ENCODE peak calls at places on chromosomes 2 and 18, in eight cellular contexts. One of them, this sample, is unnamed.

GRCh38 chr2:67652679-67653078 is 255.5 kb downstream of the ETAA1 start:
- DNase-seq in left ventricle myocardium inferior: no peak
- DNase-seq in fibroblast of the aortic adventitia: no peak
- DNase-seq in AG09309: no peak
- DNase-seq in WERI-Rb-1: no peak
- DNase-seq in CD8-positive, alpha-beta memory T cell: no peak
- DNase-seq in fibroblast of villous mesenchyme: no peak
- DNase-seq in K562: no peak
- DNase-seq in this sample: no peak

GRCh38 chr2:239193426-239193825 is 207.4 kb downstream of the HDAC4 start:
- DNase-seq in AG09309: no peak
- DNase-seq in CD8-positive, alpha-beta memory T cell: no peak
- DNase-seq in K562: no peak
- DNase-seq in WERI-Rb-1: no peak
- DNase-seq in left ventricle myocardium inferior: no peak
- DNase-seq in fibroblast of the aortic adventitia: no peak
- DNase-seq in fibroblast of villous mesenchyme: no peak
- DNase-seq in this sample: no peak

GRCh38 chr2:2688231-2688630 is 357.2 kb upstream of the MYT1L start:
- DNase-seq in AG09309: no peak
- DNase-seq in left ventricle myocardium inferior: no peak
- DNase-seq in CD8-positive, alpha-beta memory T cell: no peak
- DNase-seq in WERI-Rb-1: no peak
- DNase-seq in fibroblast of villous mesenchyme: no peak
- DNase-seq in fibroblast of the aortic adventitia: no peak
- DNase-seq in K562: no peak
- DNase-seq in this sample: no peak

GRCh38 chr2:239142806-239143205 is 258.0 kb downstream of the HDAC4 start:
- DNase-seq in K562: no peak
- DNase-seq in left ventricle myocardium inferior: no peak
- DNase-seq in CD8-positive, alpha-beta memory T cell: no peak
- DNase-seq in WERI-Rb-1: no peak
- DNase-seq in fibroblast of villous mesenchyme: no peak
- DNase-seq in AG09309: no peak
- DNase-seq in fibroblast of the aortic adventitia: no peak
- DNase-seq in this sample: peak

GRCh38 chr18:75073654-75074053 is 135.3 kb downstream of the PTGR3 start:
- DNase-seq in fibroblast of villous mesenchyme: no peak
- DNase-seq in fibroblast of the aortic adventitia: no peak
- DNase-seq in CD8-positive, alpha-beta memory T cell: no peak
- DNase-seq in WERI-Rb-1: no peak
- DNase-seq in AG09309: no peak
- DNase-seq in K562: no peak
- DNase-seq in left ventricle myocardium inferior: no peak
- DNase-seq in this sample: no peak

GRCh38 chr2:128613876-128614275 is 295.2 kb upstream of the HS6ST1 start:
- DNase-seq in fibroblast of the aortic adventitia: no peak
- DNase-seq in left ventricle myocardium inferior: no peak
- DNase-seq in CD8-positive, alpha-beta memory T cell: no peak
- DNase-seq in WERI-Rb-1: no peak
- DNase-seq in fibroblast of villous mesenchyme: no peak
- DNase-seq in AG09309: no peak
- DNase-seq in K562: no peak
- DNase-seq in this sample: no peak

GRCh38 chr2:152421521-152422367 is 86.8 kb downstream of the FMNL2 start:
- DNase-seq in fibroblast of the aortic adventitia: peak
- DNase-seq in K562: no peak
- DNase-seq in CD8-positive, alpha-beta memory T cell: no peak
- DNase-seq in WERI-Rb-1: no peak
- DNase-seq in AG09309: peak
- DNase-seq in fibroblast of villous mesenchyme: peak
- DNase-seq in left ventricle myocardium inferior: no peak
- DNase-seq in this sample: peak

GRCh38 chr2:55391615-55392242 is 27.9 kb downstream of the CCDC88A start:
- DNase-seq in CD8-positive, alpha-beta memory T cell: no peak
- DNase-seq in left ventricle myocardium inferior: no peak
- DNase-seq in fibroblast of the aortic adventitia: no peak
- DNase-seq in K562: no peak
- DNase-seq in AG09309: no peak
- DNase-seq in fibroblast of villous mesenchyme: no peak
- DNase-seq in WERI-Rb-1: no peak
- DNase-seq in this sample: no peak

GRCh38 chr2:8685697-8686358 is 4.0 kb downstream of the ID2 start:
- DNase-seq in AG09309: no peak
- DNase-seq in left ventricle myocardium inferior: peak
- DNase-seq in K562: peak
- DNase-seq in fibroblast of the aortic adventitia: peak
- DNase-seq in WERI-Rb-1: peak
- DNase-seq in fibroblast of villous mesenchyme: no peak
- DNase-seq in CD8-positive, alpha-beta memory T cell: peak
- DNase-seq in this sample: no peak

GRCh38 chr2:86372641-86373502 is 35.4 kb upstream of the REEP1 start:
- DNase-seq in fibroblast of the aortic adventitia: peak
- DNase-seq in AG09309: no peak
- DNase-seq in fibroblast of villous mesenchyme: peak
- DNase-seq in left ventricle myocardium inferior: no peak
- DNase-seq in K562: no peak
- DNase-seq in WERI-Rb-1: peak
- DNase-seq in CD8-positive, alpha-beta memory T cell: no peak
- DNase-seq in this sample: peak

GRCh38 chr2:223101340-223102039 is 49.5 kb downstream of the KCNE4 start:
- DNase-seq in fibroblast of the aortic adventitia: peak
- DNase-seq in K562: peak
- DNase-seq in CD8-positive, alpha-beta memory T cell: no peak
- DNase-seq in AG09309: no peak
- DNase-seq in fibroblast of villous mesenchyme: peak
- DNase-seq in WERI-Rb-1: peak
- DNase-seq in left ventricle myocardium inferior: no peak
- DNase-seq in this sample: peak

GRCh38 chr2:215565897-215566296 is 130.0 kb upstream of the FN1 start:
- DNase-seq in AG09309: no peak
- DNase-seq in CD8-positive, alpha-beta memory T cell: no peak
- DNase-seq in WERI-Rb-1: no peak
- DNase-seq in K562: no peak
- DNase-seq in fibroblast of villous mesenchyme: no peak
- DNase-seq in fibroblast of the aortic adventitia: no peak
- DNase-seq in left ventricle myocardium inferior: no peak
- DNase-seq in this sample: no peak

GRCh38 chr2:67057901-67058703 is 339.0 kb upstream of the ETAA1 start:
- DNase-seq in AG09309: peak
- DNase-seq in K562: no peak
- DNase-seq in WERI-Rb-1: no peak
- DNase-seq in left ventricle myocardium inferior: no peak
- DNase-seq in CD8-positive, alpha-beta memory T cell: no peak
- DNase-seq in fibroblast of villous mesenchyme: peak
- DNase-seq in fibroblast of the aortic adventitia: peak
- DNase-seq in this sample: peak

GRCh38 chr2:102251042-102251848 is 60.1 kb upstream of the IL1RL1 start:
- DNase-seq in AG09309: no peak
- DNase-seq in fibroblast of villous mesenchyme: no peak
- DNase-seq in WERI-Rb-1: no peak
- DNase-seq in CD8-positive, alpha-beta memory T cell: peak
- DNase-seq in left ventricle myocardium inferior: peak
- DNase-seq in fibroblast of the aortic adventitia: no peak
- DNase-seq in K562: peak
- DNase-seq in this sample: peak

GRCh38 chr2:18465979-18466378 is 94.5 kb downstream of the RDH14 start:
- DNase-seq in CD8-positive, alpha-beta memory T cell: no peak
- DNase-seq in fibroblast of villous mesenchyme: no peak
- DNase-seq in K562: no peak
- DNase-seq in AG09309: no peak
- DNase-seq in WERI-Rb-1: no peak
- DNase-seq in left ventricle myocardium inferior: no peak
- DNase-seq in fibroblast of the aortic adventitia: no peak
- DNase-seq in this sample: no peak

GRCh38 chr2:14756981-14757657 is 124.6 kb downstream of the LRATD1 start:
- DNase-seq in CD8-positive, alpha-beta memory T cell: no peak
- DNase-seq in WERI-Rb-1: no peak
- DNase-seq in fibroblast of villous mesenchyme: peak
- DNase-seq in K562: no peak
- DNase-seq in AG09309: peak
- DNase-seq in left ventricle myocardium inferior: no peak
- DNase-seq in fibroblast of the aortic adventitia: peak
- DNase-seq in this sample: peak

GRCh38 chr2:239035361-239035814 is 187.5 kb downstream of the TWIST2 start:
- DNase-seq in CD8-positive, alpha-beta memory T cell: peak
- DNase-seq in fibroblast of the aortic adventitia: no peak
- DNase-seq in fibroblast of villous mesenchyme: peak
- DNase-seq in left ventricle myocardium inferior: peak
- DNase-seq in AG09309: no peak
- DNase-seq in K562: peak
- DNase-seq in WERI-Rb-1: peak
- DNase-seq in this sample: no peak

GRCh38 chr2:73089270-73090030 is 17.9 kb upstream of the SFXN5 start:
- DNase-seq in fibroblast of the aortic adventitia: peak
- DNase-seq in K562: no peak
- DNase-seq in AG09309: peak
- DNase-seq in left ventricle myocardium inferior: peak
- DNase-seq in WERI-Rb-1: no peak
- DNase-seq in fibroblast of villous mesenchyme: peak
- DNase-seq in CD8-positive, alpha-beta memory T cell: no peak
- DNase-seq in this sample: peak

GRCh38 chr2:43347751-43348150 is 121.3 kb upstream of the ZFP36L2 start:
- DNase-seq in left ventricle myocardium inferior: no peak
- DNase-seq in AG09309: no peak
- DNase-seq in fibroblast of villous mesenchyme: peak
- DNase-seq in WERI-Rb-1: no peak
- DNase-seq in fibroblast of the aortic adventitia: no peak
- DNase-seq in CD8-positive, alpha-beta memory T cell: no peak
- DNase-seq in K562: no peak
- DNase-seq in this sample: no peak
- H3K4me3 ChIP-seq in left ventricle myocardium inferior: no peak
- H3K4me3 ChIP-seq in AG09309: no peak
- H3K4me3 ChIP-seq in fibroblast of villous mesenchyme: no peak
- H3K4me3 ChIP-seq in WERI-Rb-1: no peak
- H3K4me3 ChIP-seq in fibroblast of the aortic adventitia: no peak
- H3K4me3 ChIP-seq in CD8-positive, alpha-beta memory T cell: no peak
- H3K4me3 ChIP-seq in K562: no peak
- H3K4me3 ChIP-seq in this sample: no peak

GRCh38 chr18:23113576-23113975 is 21.7 kb upstream of the CABLES1 start:
- DNase-seq in left ventricle myocardium inferior: no peak
- DNase-seq in AG09309: no peak
- DNase-seq in fibroblast of villous mesenchyme: no peak
- DNase-seq in fibroblast of the aortic adventitia: no peak
- DNase-seq in K562: no peak
- DNase-seq in CD8-positive, alpha-beta memory T cell: no peak
- DNase-seq in WERI-Rb-1: no peak
- DNase-seq in this sample: peak

GRCh38 chr18:23115683-23116096 is 19.6 kb upstream of the CABLES1 start:
- DNase-seq in fibroblast of villous mesenchyme: peak
- DNase-seq in left ventricle myocardium inferior: no peak
- DNase-seq in fibroblast of the aortic adventitia: peak
- DNase-seq in CD8-positive, alpha-beta memory T cell: no peak
- DNase-seq in WERI-Rb-1: no peak
- DNase-seq in K562: no peak
- DNase-seq in AG09309: peak
- DNase-seq in this sample: peak

GRCh38 chr18:23114911-23115310 is 20.4 kb upstream of the CABLES1 start:
- DNase-seq in left ventricle myocardium inferior: no peak
- DNase-seq in fibroblast of villous mesenchyme: peak
- DNase-seq in fibroblast of the aortic adventitia: no peak
- DNase-seq in CD8-positive, alpha-beta memory T cell: no peak
- DNase-seq in K562: no peak
- DNase-seq in WERI-Rb-1: no peak
- DNase-seq in AG09309: no peak
- DNase-seq in this sample: no peak

GRCh38 chr18:23108496-23108895 is 26.8 kb upstream of the CABLES1 start:
- DNase-seq in K562: no peak
- DNase-seq in WERI-Rb-1: no peak
- DNase-seq in fibroblast of villous mesenchyme: no peak
- DNase-seq in AG09309: no peak
- DNase-seq in CD8-positive, alpha-beta memory T cell: no peak
- DNase-seq in fibroblast of the aortic adventitia: peak
- DNase-seq in left ventricle myocardium inferior: no peak
- DNase-seq in this sample: no peak

GRCh38 chr18:23114171-23114881 is 21.0 kb upstream of the CABLES1 start:
- DNase-seq in fibroblast of the aortic adventitia: no peak
- DNase-seq in CD8-positive, alpha-beta memory T cell: no peak
- DNase-seq in left ventricle myocardium inferior: no peak
- DNase-seq in WERI-Rb-1: no peak
- DNase-seq in AG09309: no peak
- DNase-seq in K562: no peak
- DNase-seq in fibroblast of villous mesenchyme: peak
- DNase-seq in this sample: no peak
- H3K4me3 ChIP-seq in fibroblast of the aortic adventitia: no peak
- H3K4me3 ChIP-seq in CD8-positive, alpha-beta memory T cell: no peak
- H3K4me3 ChIP-seq in left ventricle myocardium inferior: no peak
- H3K4me3 ChIP-seq in WERI-Rb-1: no peak
- H3K4me3 ChIP-seq in AG09309: no peak
- H3K4me3 ChIP-seq in K562: no peak
- H3K4me3 ChIP-seq in fibroblast of villous mesenchyme: no peak
- H3K4me3 ChIP-seq in this sample: no peak

DNA sequence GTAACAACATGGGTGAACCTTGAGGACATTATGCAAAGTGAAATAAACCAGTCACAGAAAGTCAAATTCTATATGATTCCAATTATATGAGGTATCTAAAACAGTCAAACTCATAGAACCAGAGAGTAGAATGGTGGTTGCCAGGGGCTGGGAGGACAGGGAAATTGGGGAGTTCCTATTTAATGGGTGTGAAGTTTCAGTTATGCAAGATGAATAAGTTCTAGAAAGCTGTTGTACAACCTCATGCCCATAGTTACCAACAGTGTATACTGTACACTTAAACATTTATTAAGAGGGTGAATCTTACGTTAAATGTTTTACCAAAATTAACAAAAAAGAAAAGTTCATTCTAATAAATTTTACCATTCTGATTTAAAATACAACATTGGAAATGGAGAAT is 92.7 kb upstream of the WDSUB1 start:
- DNase-seq in CD8-positive, alpha-beta memory T cell: no peak
- DNase-seq in AG09309: no peak
- DNase-seq in K562: no peak
- DNase-seq in fibroblast of the aortic adventitia: no peak
- DNase-seq in WERI-Rb-1: no peak
- DNase-seq in left ventricle myocardium inferior: no peak
- DNase-seq in fibroblast of villous mesenchyme: no peak
- DNase-seq in this sample: no peak
- H3K4me3 ChIP-seq in CD8-positive, alpha-beta memory T cell: no peak
- H3K4me3 ChIP-seq in AG09309: no peak
- H3K4me3 ChIP-seq in K562: no peak
- H3K4me3 ChIP-seq in fibroblast of the aortic adventitia: no peak
- H3K4me3 ChIP-seq in WERI-Rb-1: no peak
- H3K4me3 ChIP-seq in left ventricle myocardium inferior: no peak
- H3K4me3 ChIP-seq in fibroblast of villous mesenchyme: no peak
- H3K4me3 ChIP-seq in this sample: no peak

DNA sequence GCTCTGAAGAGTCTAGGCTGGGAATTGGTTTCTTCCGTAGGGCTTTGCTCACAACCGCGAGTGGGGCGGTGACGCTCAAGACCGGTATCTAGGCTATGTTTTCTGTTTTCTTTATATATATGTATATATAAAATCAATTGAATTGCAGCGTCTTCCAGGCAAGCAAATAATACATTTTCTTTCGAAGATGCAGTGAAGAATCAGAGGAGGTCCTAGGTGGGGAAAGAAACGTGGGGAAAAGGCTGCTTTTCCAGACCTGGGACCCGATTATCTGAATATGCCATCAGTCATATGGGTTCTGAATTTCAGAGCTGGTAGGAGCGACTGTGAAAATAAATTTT is 714 bp upstream of the SCN9A start:
- DNase-seq in CD8-positive, alpha-beta memory T cell: no peak
- DNase-seq in left ventricle myocardium inferior: no peak
- DNase-seq in fibroblast of the aortic adventitia: no peak
- DNase-seq in WERI-Rb-1: no peak
- DNase-seq in AG09309: no peak
- DNase-seq in K562: no peak
- DNase-seq in fibroblast of villous mesenchyme: no peak
- DNase-seq in this sample: no peak
- H3K4me3 ChIP-seq in CD8-positive, alpha-beta memory T cell: no peak
- H3K4me3 ChIP-seq in left ventricle myocardium inferior: peak
- H3K4me3 ChIP-seq in fibroblast of the aortic adventitia: peak
- H3K4me3 ChIP-seq in WERI-Rb-1: peak
- H3K4me3 ChIP-seq in AG09309: peak
- H3K4me3 ChIP-seq in K562: peak
- H3K4me3 ChIP-seq in fibroblast of villous mesenchyme: peak
- H3K4me3 ChIP-seq in this sample: peak

This sample was measured in bronchial epithelial cell.